ENCODE peak calls at places on chromosomes 13 and 19, in ten cellular contexts. J, S, G, T, N, V, A, H, L and M are unnamed samples.

GRCh38 chr13:97018029-97018819 is 23.9 kb upstream of the OXGR1 start:
- DNase-seq in J (peak), S (peak), G (no peak), T (no peak), N (peak), V (peak), A (no peak), H (no peak), L (peak), M (peak)

GRCh38 chr19:50357178-50358100 is 8.0 kb downstream of the NAPSA start:
- DNase-seq in J (peak), S (peak), G (peak), T (peak), N (peak), V (peak), A (peak), H (peak), L (peak), M (peak)

GRCh38 chr19:36256853-36257511 is 42.1 kb downstream of the ZNF146 start:
- DNase-seq in J (no peak), S (no peak), G (no peak), T (no peak), N (no peak), V (no peak), A (peak), H (no peak), L (no peak), M (no peak)

GRCh38 chr19:6238256-6238642 is 41.5 kb downstream of the MLLT1 start:
- DNase-seq in J (no peak), S (no peak), G (no peak), T (no peak), N (peak), V (no peak), A (no peak), H (no peak), L (no peak), M (no peak)

GRCh38 chr19:38488096-38488495 is 54.6 kb downstream of the RYR1 start:
- DNase-seq in J (no peak), S (no peak), G (no peak), T (no peak), N (no peak), V (no peak), A (no peak), H (no peak), L (no peak), M (no peak)

GRCh38 chr13:107809125-107809524 is 406.2 kb downstream of the LIG4 start:
- DNase-seq in J (no peak), S (no peak), G (no peak), T (no peak), N (no peak), V (no peak), A (no peak), H (no peak), L (peak), M (no peak)

GRCh38 chr19:44608391-44608821 is 5.0 kb upstream of the IGSF23 start:
- DNase-seq in J (no peak), S (no peak), G (no peak), T (no peak), N (no peak), V (no peak), A (no peak), H (no peak), L (peak), M (no peak)

GRCh38 chr13:111978536-111978935 is 88.4 kb upstream of the SOX1 start:
- DNase-seq in J (no peak), S (no peak), G (no peak), T (no peak), N (no peak), V (no peak), A (no peak), H (no peak), L (no peak), M (no peak)

GRCh38 chr13:113742000-113742441 is 17.0 kb upstream of the TMEM255B start:
- DNase-seq in J (peak), S (no peak), G (no peak), T (no peak), N (peak), V (peak), A (no peak), H (peak), L (peak), M (peak)

GRCh38 chr13:106851251-106851650 is 283.3 kb upstream of the ARGLU1 start:
- DNase-seq in J (no peak), S (no peak), G (no peak), T (no peak), N (no peak), V (no peak), A (no peak), H (no peak), L (no peak), M (no peak)

GRCh38 chr19:38731654-38732301 is 12.5 kb downstream of the CAPN12 start:
- DNase-seq in J (no peak), S (no peak), G (no peak), T (peak), N (no peak), V (no peak), A (no peak), H (no peak), L (no peak), M (peak)

GRCh38 chr13:64591981-64592380 is 2638.2 kb downstream of the PCDH9 start:
- DNase-seq in J (no peak), S (no peak), G (no peak), T (no peak), N (no peak), V (no peak), A (no peak), H (no peak), L (peak), M (no peak)

GRCh38 chr19:19452241-19453128 is 47.0 kb downstream of the GATAD2A start:
- DNase-seq in J (no peak), S (no peak), G (no peak), T (no peak), N (no peak), V (no peak), A (no peak), H (no peak), L (no peak), M (no peak)

GRCh38 chr13:30978981-30979956 is 46.8 kb downstream of the TEX26 start:
- DNase-seq in J (peak), S (no peak), G (peak), T (no peak), N (peak), V (no peak), A (peak), H (no peak), L (no peak), M (peak)

GRCh38 chr13:49308977-49309408 is 61.3 kb downstream of the CDADC1 start:
- DNase-seq in J (no peak), S (no peak), G (no peak), T (peak), N (no peak), V (peak), A (peak), H (peak), L (peak), M (peak)

GRCh38 chr13:79547211-79547610 is 66.3 kb downstream of the NDFIP2 start:
- DNase-seq in J (no peak), S (no peak), G (no peak), T (no peak), N (no peak), V (no peak), A (no peak), H (no peak), L (no peak), M (no peak)

GRCh38 chr13:21670883-21671792 is at the start of gene FGF9:
- DNase-seq in J (peak), S (peak), G (no peak), T (peak), N (peak), V (no peak), A (peak), H (peak), L (peak), M (peak)

GRCh38 chr13:23477096-23477495 is 43.6 kb upstream of the SACS start:
- DNase-seq in J (no peak), S (no peak), G (no peak), T (no peak), N (no peak), V (no peak), A (no peak), H (no peak), L (no peak), M (no peak)

GRCh38 chr13:74250738-74251190 is 116.6 kb upstream of the KLF12 start:
- DNase-seq in J (no peak), S (no peak), G (no peak), T (no peak), N (no peak), V (no peak), A (no peak), H (no peak), L (peak), M (no peak)

GRCh38 chr19:2170219-2170618 is 6.5 kb downstream of the DOT1L start:
- DNase-seq in J (no peak), S (no peak), G (no peak), T (no peak), N (no peak), V (no peak), A (no peak), H (no peak), L (no peak), M (no peak)

GRCh38 chr19:3580156-3580955 is 4.9 kb upstream of the GIPC3 start:
- DNase-seq in J (peak), S (no peak), G (no peak), T (no peak), N (no peak), V (no peak), A (no peak), H (peak), L (peak), M (no peak)

DNA sequence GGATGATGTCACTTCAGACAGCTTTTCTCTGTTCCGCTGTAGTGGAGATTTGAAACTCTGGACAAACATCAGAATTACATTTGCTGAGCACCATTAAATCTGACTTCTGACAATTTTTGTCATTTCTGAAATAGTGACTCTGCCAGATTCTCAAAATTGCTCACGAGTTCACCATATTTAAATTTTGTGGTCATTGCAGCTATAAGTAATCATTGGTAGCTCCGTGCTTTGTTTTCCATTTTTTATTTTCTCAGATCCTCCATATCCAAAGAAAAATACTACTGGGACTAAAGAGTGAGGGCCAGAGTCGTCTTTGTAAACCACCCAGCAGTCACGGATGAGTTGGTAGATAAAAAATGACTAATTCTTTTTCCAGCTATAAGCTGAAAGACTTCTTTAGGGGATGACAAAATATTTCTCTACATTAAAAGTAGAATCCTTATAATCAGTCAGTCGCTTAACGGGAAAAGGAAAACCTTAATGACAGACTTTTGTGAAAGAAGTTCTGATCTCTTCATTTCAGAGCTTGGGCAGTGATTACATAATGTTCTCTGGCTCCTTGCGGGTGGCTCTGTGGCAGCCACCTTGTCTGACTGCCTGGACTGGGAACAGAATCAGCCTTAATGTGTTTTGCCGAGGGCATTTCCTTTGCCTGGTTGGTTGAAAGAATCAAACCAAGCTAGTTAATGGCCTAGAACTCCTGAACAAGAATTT is 2.3 kb downstream of the ITM2B start:
- DNase-seq in J (no peak), S (no peak), G (no peak), T (no peak), N (no peak), V (no peak), A (no peak), H (peak), L (peak), M (peak)
- H3K27ac ChIP-seq in J (peak), S (peak), G (peak), T (peak), N (peak), V (peak), A (peak), H (peak), L (peak), M (peak)

DNA sequence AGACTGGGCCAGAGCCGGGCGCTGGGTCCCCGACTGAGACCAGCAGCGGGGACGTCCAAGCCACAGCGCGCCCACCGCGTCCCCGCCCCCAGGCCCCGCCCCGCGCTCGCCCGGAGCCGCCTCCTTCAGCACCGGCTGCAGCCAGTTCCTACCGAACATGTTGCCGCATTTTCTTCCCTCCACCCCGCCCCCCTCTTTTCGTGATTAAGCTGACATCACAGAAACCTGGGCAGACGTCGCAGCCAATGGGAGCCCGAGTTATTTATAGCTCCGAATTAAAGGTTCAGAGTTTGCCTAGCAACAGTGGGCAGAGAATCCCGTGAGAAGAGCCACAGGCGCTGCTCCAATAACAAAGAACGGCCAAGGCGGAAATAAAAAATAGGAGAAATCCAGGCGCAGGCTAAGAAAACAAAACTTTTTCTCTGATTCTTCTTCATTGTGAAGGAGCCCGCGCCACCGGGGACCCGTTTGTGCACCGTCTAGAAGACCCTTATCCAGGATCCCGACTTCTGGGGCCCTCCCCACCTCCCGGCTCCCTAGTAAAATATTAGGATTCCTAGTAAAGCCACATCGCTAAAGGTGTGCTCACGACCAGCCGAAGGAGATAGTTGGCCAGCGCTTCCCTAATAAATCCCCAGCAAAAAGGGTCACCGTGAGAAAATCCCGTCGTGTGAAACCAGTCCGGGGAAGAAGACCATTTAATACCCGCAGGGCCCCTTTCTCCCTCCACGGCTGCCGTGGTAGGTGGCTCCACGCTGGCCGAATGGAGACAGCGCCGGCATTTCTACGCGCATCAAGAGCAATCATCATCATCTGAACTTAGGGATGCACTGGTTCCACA is 61.7 kb downstream of the SERP2 start:
- DNase-seq in J (peak), S (peak), G (peak), T (peak), N (peak), V (peak), A (peak), H (peak), L (peak), M (peak)
- TF ChIP-seq CTCF in J (no peak), S (no peak), G (no peak), T (no peak), N (no peak), V (peak), A (no peak), H (peak), L (no peak), M (no peak)

GRCh38 chr13:60318186-60318585 is 78.8 kb upstream of the TDRD3 start:
- DNase-seq in J (no peak), S (no peak), G (no peak), T (no peak), N (no peak), V (no peak), A (no peak), H (no peak), L (no peak), M (no peak)
- H3K27ac ChIP-seq in J (no peak), S (no peak), G (no peak), T (no peak), N (no peak), V (no peak), A (no peak), H (no peak), L (no peak), M (no peak)

DNA sequence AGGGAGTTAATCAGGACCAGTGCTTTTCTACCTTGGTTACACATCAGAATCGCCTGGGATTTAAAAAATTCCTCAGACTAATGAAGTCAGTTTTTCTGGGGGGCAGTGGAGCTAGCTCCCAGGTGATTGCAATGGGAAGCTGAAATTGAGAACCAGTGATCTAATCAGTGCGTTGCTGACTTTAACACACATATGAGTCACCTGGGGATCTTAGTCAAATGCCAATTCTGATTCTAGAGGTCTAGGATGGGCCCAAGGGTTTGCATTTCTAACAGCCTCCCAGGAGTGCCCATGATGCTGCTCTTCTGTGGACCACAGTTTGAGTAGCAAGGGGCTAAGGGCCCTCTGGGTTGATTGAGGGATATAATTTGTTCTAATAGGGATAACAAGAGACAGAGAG is 54.5 kb downstream of the KL start:
- DNase-seq in J (no peak), S (no peak), G (no peak), T (no peak), N (no peak), V (no peak), A (no peak), H (no peak), L (no peak), M (no peak)
- TF ChIP-seq CTCF in J (no peak), S (no peak), G (no peak), T (no peak), N (no peak), V (no peak), A (no peak), H (no peak), L (no peak), M (no peak)

GRCh38 chr13:50916701-50917184 is 7.2 kb downstream of the RNASEH2B start:
- DNase-seq in J (no peak), S (no peak), G (no peak), T (no peak), N (no peak), V (no peak), A (no peak), H (peak), L (no peak), M (peak)

GRCh38 chr13:50914301-50914700 is 4.7 kb downstream of the RNASEH2B start:
- DNase-seq in J (no peak), S (no peak), G (no peak), T (no peak), N (no peak), V (no peak), A (no peak), H (no peak), L (no peak), M (no peak)

GRCh38 chr13:50914848-50915247 is 5.3 kb downstream of the RNASEH2B start:
- DNase-seq in J (no peak), S (no peak), G (no peak), T (no peak), N (no peak), V (no peak), A (no peak), H (no peak), L (no peak), M (no peak)

GRCh38 chr13:50917572-50917971 is 8.0 kb downstream of the RNASEH2B start:
- DNase-seq in J (no peak), S (no peak), G (no peak), T (no peak), N (no peak), V (no peak), A (no peak), H (no peak), L (no peak), M (no peak)

DNA sequence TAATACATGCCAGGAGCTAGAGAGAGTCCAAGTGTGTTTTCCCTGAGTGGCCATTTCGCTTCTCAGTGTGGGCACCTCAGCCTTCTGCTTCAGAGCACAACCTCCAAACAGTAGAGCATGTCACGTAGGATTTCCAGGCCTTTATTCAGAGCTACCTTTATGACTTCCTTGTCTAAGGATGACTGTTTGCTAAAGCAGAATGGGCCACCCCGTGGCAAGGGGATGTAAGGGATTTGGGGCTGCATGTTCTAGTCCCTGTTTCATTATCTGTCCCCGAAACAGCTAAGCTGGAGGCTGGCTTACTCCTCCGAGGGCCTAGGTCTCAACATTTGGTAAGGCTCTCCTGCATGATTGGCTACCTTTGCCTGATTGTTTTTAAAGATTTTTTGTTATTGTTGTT is 6.0 kb downstream of the RNASEH2B start:
- DNase-seq in J (no peak), S (no peak), G (no peak), T (no peak), N (peak), V (no peak), A (no peak), H (no peak), L (no peak), M (no peak)
- H3K27ac ChIP-seq in J (no peak), S (peak), G (peak), T (peak), N (peak), V (no peak), A (peak), H (no peak), L (no peak), M (no peak)

GRCh38 chr13:98484289-98485219 is 92.4 kb downstream of the STK24 start:
- DNase-seq in J (peak), S (peak), G (no peak), T (peak), N (peak), V (peak), A (no peak), H (peak), L (peak), M (peak)

GRCh38 chr13:98483636-98484288 is 93.1 kb downstream of the STK24 start:
- DNase-seq in J (no peak), S (no peak), G (no peak), T (no peak), N (no peak), V (no peak), A (no peak), H (no peak), L (peak), M (no peak)

GRCh38 chr13:98481511-98481951 is 95.4 kb downstream of the STK24 start:
- DNase-seq in J (no peak), S (no peak), G (no peak), T (no peak), N (no peak), V (no peak), A (no peak), H (no peak), L (peak), M (no peak)

GRCh38 chr13:98480915-98481510 is 95.9 kb downstream of the STK24 start:
- DNase-seq in J (no peak), S (peak), G (no peak), T (no peak), N (peak), V (no peak), A (no peak), H (no peak), L (peak), M (no peak)

GRCh38 chr13:98482476-98483444 is 94.1 kb downstream of the STK24 start:
- DNase-seq in J (no peak), S (peak), G (no peak), T (peak), N (no peak), V (peak), A (peak), H (peak), L (peak), M (peak)
- TF ChIP-seq CTCF in J (peak), S (no peak), G (peak), T (no peak), N (no peak), V (no peak), A (no peak), H (no peak), L (peak), M (peak)

DNA sequence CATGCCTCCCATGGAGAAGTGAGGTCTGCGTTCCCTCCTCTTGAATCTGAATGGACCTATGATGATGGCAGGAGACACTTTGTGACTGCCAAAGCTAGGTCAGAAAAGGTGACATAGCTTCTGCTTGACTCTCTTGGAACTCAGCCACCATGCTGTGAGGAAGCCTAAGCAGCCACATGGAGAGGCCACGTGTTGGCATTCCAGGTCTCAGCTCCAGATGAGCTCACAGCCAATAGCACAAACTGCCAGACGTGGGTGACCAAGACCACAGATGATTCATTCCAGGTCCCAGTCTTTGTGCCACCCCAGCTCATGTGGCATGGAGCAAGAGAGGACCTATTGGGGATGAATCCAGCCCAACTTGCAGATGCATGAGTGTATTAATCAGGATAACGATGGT is 8.7 kb upstream of the GGACT start:
- DNase-seq in J (no peak), S (no peak), G (no peak), T (no peak), N (no peak), V (no peak), A (no peak), H (no peak), L (no peak), M (no peak)
- H3K27ac ChIP-seq in J (no peak), S (no peak), G (no peak), T (no peak), N (no peak), V (no peak), A (no peak), H (no peak), L (no peak), M (no peak)